ENCODE peak calls at places on chromosomes 16 and 17, in four cellular contexts. M is K562, W is SK-N-SH, H is H1. N is an unnamed sample.
A peak's percentile ranks its signal among the peaks of the same experiment; 100 is the strongest.

GRCh38 chr16:82881517-82881916 is 254.7 kb downstream of the CDH13 start:
- DNase-seq in H (no peak), W (no peak), M (no peak), N (no peak)

GRCh38 chr17:6096201-6097004 is 26.2 kb downstream of the WSCD1 start:
- DNase-seq in W (no peak), M (no peak), H (no peak), N (no peak)

GRCh38 chr16:67703626-67704025 is 15.5 kb downstream of the GFOD2 start:
- DNase-seq in W (no peak), M (no peak), H (no peak), N (no peak)

GRCh38 chr17:62965149-62965648 is 836 bp upstream of the TANC2 start:
- DNase-seq in H (no peak), W (no peak), M (no peak), N (no peak)

GRCh38 chr17:78131172-78132085 is 858 bp downstream of the TMC8 start:
- DNase-seq in M (no peak), W (peak; percentile 81), H (no peak), N (no peak)

GRCh38 chr17:30520882-30521281 is 43.7 kb downstream of the GOSR1 start:
- DNase-seq in W (no peak), M (no peak), H (no peak), N (no peak)

GRCh38 chr17:73998246-73999220 is 204.9 kb upstream of the RPL38 start:
- DNase-seq in W (peak; percentile 82), H (peak; percentile 39), M (peak; percentile 84), N (peak; percentile 88)

GRCh38 chr16:67372664-67373063 is 20.6 kb downstream of the TPPP3 start:
- DNase-seq in W (peak; percentile 57), H (no peak), M (no peak), N (no peak)

GRCh38 chr17:40417609-40418427 is at the start of gene TOP2A:
- DNase-seq in W (peak; percentile 97), H (peak; percentile 99), M (peak; percentile 100), N (peak; percentile 97)

GRCh38 chr17:40416671-40417070 is 1.0 kb downstream of the TOP2A start:
- DNase-seq in M (no peak), H (no peak), W (no peak), N (no peak)

GRCh38 chr17:40418428-40418706 is 671 bp upstream of the TOP2A start:
- DNase-seq in W (no peak), H (no peak), M (no peak), N (peak; percentile 33)

GRCh38 chr17:40415390-40415789 is 2.3 kb downstream of the TOP2A start:
- DNase-seq in M (no peak), W (peak; percentile 49), H (no peak), N (no peak)

GRCh38 chr17:40417258-40417608 is 463 bp downstream of the TOP2A start:
- DNase-seq in W (no peak), M (no peak), H (no peak), N (no peak)
- TF ChIP-seq TEAD4 in W (no peak), M (no peak), H (no peak), N (no peak)

DNA sequence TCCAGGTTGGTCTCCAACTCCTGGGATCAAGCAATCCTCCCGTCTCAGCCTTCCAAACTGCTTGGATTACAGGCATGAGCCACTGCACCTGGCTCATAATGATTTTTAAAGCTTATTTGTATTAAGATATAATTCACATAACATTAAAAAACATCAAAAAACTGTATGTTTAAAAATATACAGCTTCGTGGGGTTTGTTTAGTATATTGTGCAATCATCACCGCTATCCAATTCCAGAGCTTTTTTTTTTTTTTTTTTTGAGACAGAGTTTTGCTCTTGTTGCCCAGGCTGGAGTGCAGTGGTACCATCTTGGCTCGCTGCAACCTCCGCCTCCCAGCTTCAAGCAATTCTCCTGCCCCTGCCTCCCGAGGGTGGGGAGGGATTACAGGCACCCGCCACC is 11.0 kb upstream of the SLC25A19 start:
- DNase-seq in H (no peak), W (no peak), M (no peak), N (no peak)
- TF ChIP-seq TEAD4 in H (no peak), W (no peak), M (no peak), N (no peak)

DNA sequence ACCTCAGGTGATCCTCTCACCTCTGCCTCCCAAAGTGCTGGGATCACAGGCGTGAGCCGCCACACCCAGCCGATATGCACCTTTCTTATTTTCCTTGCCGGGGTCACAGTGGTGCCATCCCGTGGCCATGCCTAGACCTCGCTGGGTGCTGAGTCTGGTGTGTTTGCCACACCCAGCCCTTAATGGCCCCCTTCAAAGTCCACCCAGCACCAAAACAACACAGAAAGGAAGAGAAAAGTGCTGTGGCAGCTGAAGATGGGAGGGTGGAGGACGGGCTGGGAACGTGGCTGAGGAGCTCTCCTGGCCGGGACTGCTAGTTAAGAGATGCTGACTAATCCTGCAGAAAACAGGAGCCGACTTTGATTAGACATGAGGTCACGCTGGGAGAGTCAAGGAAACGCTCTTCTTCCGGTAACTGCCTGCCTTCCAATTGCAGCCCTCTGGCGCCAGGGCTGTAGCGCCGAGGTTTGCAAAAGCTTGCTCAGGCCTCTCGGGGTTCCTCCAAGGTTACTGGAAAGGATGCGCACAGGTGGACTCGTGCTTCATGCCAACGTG is 10.9 kb downstream of the SLC43A2 start:
- DNase-seq in H (no peak), W (no peak), M (peak; percentile 56), N (no peak)
- TF ChIP-seq TEAD4 in H (no peak), W (no peak), M (no peak), N (no peak)

GRCh38 chr16:89319883-89320716 is 102.6 kb downstream of the ZNF778 start:
- DNase-seq in M (peak; percentile 73), W (no peak), H (no peak), N (no peak)
- TF ChIP-seq TEAD4 in M (no peak), W (no peak), H (no peak), N (no peak)

DNA sequence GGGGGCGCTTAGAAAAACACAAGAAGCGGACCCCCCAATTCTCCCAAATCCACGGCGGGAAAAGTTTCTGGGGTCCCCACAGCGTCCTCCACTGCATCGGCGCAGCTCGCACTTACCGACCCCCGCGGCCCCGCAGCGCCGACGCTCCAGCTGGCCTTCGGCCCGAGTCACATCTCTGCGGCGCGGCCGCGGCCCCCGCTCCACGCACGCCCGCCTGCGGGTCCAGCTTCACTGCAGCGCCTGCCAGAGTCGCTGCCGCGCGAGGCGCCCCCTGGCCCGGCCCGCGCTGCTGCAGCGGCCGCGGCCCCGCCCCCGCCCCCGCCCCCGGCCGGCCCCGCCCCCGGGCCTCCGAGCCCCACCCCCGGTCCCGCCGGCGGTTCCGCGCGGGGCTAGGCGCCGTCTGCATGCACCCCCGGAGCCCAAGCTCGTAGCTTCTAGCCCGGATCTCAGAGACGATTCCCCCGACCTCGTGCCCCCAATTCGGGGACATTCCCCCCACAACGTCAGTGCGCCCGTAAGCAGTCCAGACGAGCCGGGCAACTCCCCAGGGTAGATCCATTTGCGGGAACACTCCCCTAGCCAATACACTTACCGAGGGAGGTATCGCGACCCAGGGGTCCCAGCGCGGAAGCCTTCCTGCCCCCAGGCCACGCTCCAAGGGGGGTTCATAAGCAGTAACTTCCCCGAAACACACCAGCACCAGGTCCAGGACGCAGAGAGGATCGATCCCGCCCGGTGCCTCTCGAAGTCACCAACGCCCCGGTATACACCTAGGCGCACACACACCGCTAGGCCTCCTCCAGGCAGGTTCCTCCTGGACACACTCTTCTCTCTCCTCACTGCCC is at the start of gene GPRC5B:
- DNase-seq in W (peak; percentile 91), H (no peak), M (peak; percentile 91), N (peak; percentile 50)
- TF ChIP-seq TEAD4 in W (no peak), H (no peak), M (no peak), N (no peak)

GRCh38 chr17:50943575-50943933 is 77.4 kb upstream of the TOB1 start:
- DNase-seq in M (no peak), W (peak; percentile 78), H (no peak), N (peak; percentile 7)
- TF ChIP-seq TEAD4 in M (no peak), W (no peak), H (no peak), N (no peak)

GRCh38 chr16:85927938-85928337 is 29.0 kb downstream of the IRF8 start:
- DNase-seq in H (no peak), W (no peak), M (no peak), N (no peak)

GRCh38 chr16:85927326-85927725 is 28.4 kb downstream of the IRF8 start:
- DNase-seq in H (no peak), M (no peak), W (no peak), N (no peak)

GRCh38 chr16:85926370-85926769 is 27.4 kb downstream of the IRF8 start:
- DNase-seq in W (no peak), M (no peak), H (no peak), N (no peak)

GRCh38 chr16:85923153-85924021 is 24.4 kb downstream of the IRF8 start:
- DNase-seq in W (no peak), H (no peak), M (no peak), N (no peak)

GRCh38 chr16:85924675-85925074 is 25.7 kb downstream of the IRF8 start:
- DNase-seq in M (no peak), H (no peak), W (no peak), N (no peak)
- TF ChIP-seq TEAD4 in M (no peak), H (no peak), W (no peak), N (no peak)

DNA sequence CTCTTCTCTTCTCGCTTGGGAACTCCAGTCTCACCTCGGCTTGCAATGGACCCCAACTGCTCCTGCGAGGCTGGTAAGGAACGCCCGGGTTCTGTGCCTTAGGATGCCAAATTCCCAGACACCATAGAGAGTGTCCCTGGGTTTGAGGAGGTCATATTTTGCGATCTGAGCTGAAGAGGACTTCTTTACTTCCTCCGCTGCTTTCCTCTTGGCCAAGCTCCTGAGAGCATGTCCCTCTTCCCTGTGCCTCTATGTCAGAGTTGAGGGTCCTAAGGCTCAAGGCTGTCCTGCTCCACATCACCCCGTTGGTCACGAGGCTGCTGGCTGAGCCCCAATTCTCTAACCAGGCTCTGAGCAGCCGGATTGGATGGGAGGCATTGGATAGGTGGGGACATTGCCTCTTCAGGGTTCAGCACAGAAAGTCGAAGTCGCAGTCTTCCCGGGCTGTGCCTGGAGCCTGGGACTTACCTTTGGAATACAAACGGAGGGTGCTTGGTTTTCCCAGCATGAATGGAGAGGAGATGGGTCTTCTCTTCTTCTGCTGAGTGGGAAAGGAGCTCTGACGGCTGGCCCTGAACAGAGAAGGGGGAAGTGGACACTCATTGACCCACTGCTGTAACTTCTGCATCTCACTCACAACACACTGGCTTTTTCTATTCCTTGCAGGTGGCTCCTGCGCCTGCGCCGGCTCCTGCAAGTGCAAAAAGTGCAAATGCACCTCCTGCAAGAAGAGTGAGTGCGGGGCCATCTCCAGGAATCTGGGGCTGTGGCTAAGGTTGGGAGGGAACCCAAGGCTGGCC is 426 bp downstream of the MT1H start:
- DNase-seq in H (no peak), M (no peak), W (no peak), N (no peak)
- TF ChIP-seq TEAD4 in H (no peak), M (no peak), W (no peak), N (no peak)

GRCh38 chr16:26195225-26195624 is 503.5 kb downstream of the HS3ST4 start:
- DNase-seq in M (no peak), W (no peak), H (no peak), N (no peak)

GRCh38 chr16:26196310-26196709 is 504.6 kb downstream of the HS3ST4 start:
- DNase-seq in M (no peak), W (no peak), H (no peak), N (no peak)

GRCh38 chr16:26196806-26197205 is 505.0 kb downstream of the HS3ST4 start:
- DNase-seq in W (no peak), M (no peak), H (no peak), N (no peak)

GRCh38 chr16:26197707-26198106 is 505.9 kb downstream of the HS3ST4 start:
- DNase-seq in M (no peak), W (no peak), H (no peak), N (no peak)

GRCh38 chr16:26194526-26194925 is 502.8 kb downstream of the HS3ST4 start:
- DNase-seq in H (no peak), W (no peak), M (no peak), N (no peak)
- TF ChIP-seq TEAD4 in H (no peak), W (no peak), M (no peak), N (no peak)